ENCODE peak calls at places on chromosomes 5 and 9, in ten cellular contexts. T is transverse colon; X is COR-L47; F is activated CD4-positive, alpha-beta T cell treated with anti-CD3 and anti-CD28 coated beads, Interleukin-2, amount 50 U/mL, for 48 hours; U is T-helper 2 cell; R is neuronal stem cell; M is EL; S is AG04450; Q is NCI-H1105; H is RPMI8226. E is an unnamed sample.
A peak's percentile ranks its signal among the peaks of the same experiment; 100 is the strongest.

GRCh38 chr9:137280478-137281344 is 3.2 kb downstream of the TOR4A start:
- DNase-seq in T (no peak), X (no peak), F (no peak), U (no peak), R (no peak), M (no peak), S (no peak), Q (no peak), H (no peak), E (no peak)

GRCh38 chr5:78541058-78541624 is 107.4 kb downstream of the LHFPL2 start:
- DNase-seq in T (no peak), X (no peak), F (no peak), U (no peak), R (no peak), M (no peak), S (no peak), Q (no peak), H (no peak), E (no peak)

GRCh38 chr5:68924490-68925145 is 169.2 kb upstream of the SLC30A5 start:
- DNase-seq in T (no peak), X (no peak), F (no peak), U (no peak), R (no peak), M (peak; percentile 73), S (no peak), Q (no peak), H (no peak), E (no peak)

GRCh38 chr9:18208166-18209059 is 265.5 kb upstream of the ADAMTSL1 start:
- DNase-seq in T (peak; percentile 81), X (peak; percentile 45), F (no peak), U (no peak), R (peak; percentile 53), M (peak; percentile 37), S (no peak), Q (peak; percentile 14), H (peak; percentile 42), E (peak; percentile 68)

GRCh38 chr5:121748690-121749089 is 103.0 kb upstream of the FTMT start:
- DNase-seq in T (no peak), X (no peak), F (no peak), U (no peak), R (no peak), M (no peak), S (no peak), Q (no peak), H (no peak), E (no peak)

GRCh38 chr9:96519726-96520125 is 69.8 kb downstream of the HABP4 start:
- DNase-seq in T (no peak), X (no peak), F (no peak), U (no peak), R (no peak), M (no peak), S (no peak), Q (no peak), H (no peak), E (no peak)

GRCh38 chr9:109817846-109818472 is 38.0 kb downstream of the PALM2AKAP2 start:
- DNase-seq in T (peak; percentile 60), X (peak; percentile 75), F (peak; percentile 21), U (no peak), R (peak; percentile 91), M (peak; percentile 97), S (peak; percentile 97), Q (peak; percentile 64), H (peak; percentile 76), E (peak; percentile 82)

GRCh38 chr9:116566677-116567488 is 120.2 kb upstream of the TRIM32 start:
- DNase-seq in T (no peak), X (no peak), F (no peak), U (no peak), R (no peak), M (peak; percentile 68), S (peak; percentile 18), Q (no peak), H (no peak), E (no peak)

GRCh38 chr5:102971693-102972293 is 148.1 kb downstream of the GIN1 start:
- DNase-seq in T (no peak), X (peak; percentile 4), F (no peak), U (no peak), R (no peak), M (peak; percentile 30), S (no peak), Q (peak; percentile 2), H (peak; percentile 22), E (no peak)

GRCh38 chr9:70954126-70954525 is 167.3 kb downstream of the TRPM3 start:
- DNase-seq in T (no peak), X (no peak), F (no peak), U (no peak), R (peak; percentile 29), M (peak; percentile 98), S (peak; percentile 61), Q (no peak), H (no peak), E (no peak)

GRCh38 chr9:14066815-14067214 is 247.1 kb downstream of the NFIB start:
- DNase-seq in T (no peak), X (peak; percentile 11), F (no peak), U (no peak), R (no peak), M (no peak), S (no peak), Q (peak; percentile 32), H (no peak), E (no peak)

GRCh38 chr9:70006299-70006698 is 37.3 kb upstream of the MAMDC2 start:
- DNase-seq in T (no peak), X (no peak), F (no peak), U (no peak), R (no peak), M (no peak), S (no peak), Q (no peak), H (no peak), E (no peak)

GRCh38 chr5:20972419-20972925 is 984.5 kb upstream of the CDH18 start:
- DNase-seq in T (no peak), X (peak; percentile 81), F (no peak), U (no peak), R (no peak), M (no peak), S (no peak), Q (no peak), H (peak; percentile 26), E (peak; percentile 47)

GRCh38 chr5:88877826-88878225 is 5.2 kb downstream of the MEF2C start:
- DNase-seq in T (no peak), X (no peak), F (no peak), U (no peak), R (no peak), M (no peak), S (no peak), Q (no peak), H (no peak), E (no peak)

GRCh38 chr9:74817281-74818181 is 70.2 kb downstream of the TRPM6 start:
- DNase-seq in T (peak; percentile 55), X (no peak), F (no peak), U (no peak), R (no peak), M (no peak), S (no peak), Q (no peak), H (no peak), E (no peak)

GRCh38 chr5:151706906-151707305 is 20.2 kb upstream of the SPARC start:
- DNase-seq in T (no peak), X (no peak), F (no peak), U (no peak), R (no peak), M (no peak), S (no peak), Q (no peak), H (no peak), E (no peak)

GRCh38 chr5:6753851-6754250 is 40.6 kb downstream of the TENT4A start:
- DNase-seq in T (no peak), X (no peak), F (no peak), U (no peak), R (no peak), M (no peak), S (no peak), Q (no peak), H (no peak), E (no peak)

GRCh38 chr5:50889790-50890189 is 223.4 kb downstream of the PARP8 start:
- DNase-seq in T (no peak), X (peak; percentile 12), F (no peak), U (no peak), R (no peak), M (peak; percentile 1), S (no peak), Q (no peak), H (no peak), E (no peak)

GRCh38 chr9:16202913-16203734 is 650.3 kb downstream of the CCDC171 start:
- DNase-seq in T (no peak), X (no peak), F (no peak), U (no peak), R (no peak), M (peak; percentile 97), S (peak; percentile 70), Q (no peak), H (no peak), E (peak; percentile 33)

GRCh38 chr9:134775552-134775951 is 105.1 kb upstream of the FCN2 start:
- DNase-seq in T (no peak), X (no peak), F (no peak), U (no peak), R (no peak), M (peak; percentile 76), S (peak; percentile 58), Q (no peak), H (no peak), E (no peak)

GRCh38 chr9:133608382-133608781 is 807 bp downstream of the FAM163B start:
- DNase-seq in T (no peak), X (no peak), F (no peak), U (no peak), R (no peak), M (no peak), S (no peak), Q (no peak), H (no peak), E (no peak)

E was measured in NCI-H446.